ENCODE peak calls at places on chromosomes 6 and 20, in ten cellular contexts. G, Q, L, A, J, R, Z, C, V and F are unnamed samples.

GRCh38 chr6:138465007-138465645 is 34.2 kb downstream of the NHSL1 start:
- DNase-seq in G (no peak), Q (no peak), L (peak; percentile 95), A (peak; percentile 99), J (peak; percentile 77), R (peak; percentile 46), Z (no peak), C (no peak), V (no peak), F (no peak)

GRCh38 chr6:74671558-74672025 is 534.3 kb downstream of the COL12A1 start:
- DNase-seq in G (no peak), Q (no peak), L (peak; percentile 100), A (peak; percentile 82), J (no peak), R (no peak), Z (no peak), C (no peak), V (no peak), F (no peak)

GRCh38 chr6:5172057-5172683 is 87.0 kb downstream of the PPP1R3G start:
- DNase-seq in G (no peak), Q (no peak), L (no peak), A (peak; percentile 16), J (no peak), R (no peak), Z (no peak), C (no peak), V (no peak), F (no peak)

GRCh38 chr6:140052757-140053729 is 678.6 kb upstream of the CITED2 start:
- DNase-seq in G (no peak), Q (no peak), L (peak; percentile 81), A (peak; percentile 80), J (no peak), R (peak; percentile 30), Z (no peak), C (peak; percentile 7), V (no peak), F (no peak)

GRCh38 chr6:100300221-100300736 is 164.4 kb downstream of the SIM1 start:
- DNase-seq in G (no peak), Q (no peak), L (peak; percentile 97), A (peak; percentile 98), J (peak; percentile 88), R (peak; percentile 41), Z (no peak), C (no peak), V (no peak), F (no peak)

GRCh38 chr20:32573167-32573851 is 11.8 kb downstream of the NOL4L start:
- DNase-seq in G (no peak), Q (no peak), L (no peak), A (no peak), J (no peak), R (no peak), Z (no peak), C (no peak), V (no peak), F (no peak)

GRCh38 chr6:170184324-170184723 is 106.6 kb downstream of the DLL1 start:
- DNase-seq in G (no peak), Q (no peak), L (no peak), A (no peak), J (no peak), R (no peak), Z (peak; percentile 6), C (no peak), V (peak; percentile 5), F (no peak)

GRCh38 chr20:61883867-61884393 is 181.8 kb downstream of the TAF4 start:
- DNase-seq in G (no peak), Q (no peak), L (no peak), A (no peak), J (no peak), R (no peak), Z (no peak), C (no peak), V (no peak), F (no peak)

GRCh38 chr20:59455392-59456341 is 148.7 kb upstream of the PHACTR3 start:
- DNase-seq in G (peak; percentile 2), Q (no peak), L (peak; percentile 22), A (peak; percentile 8), J (peak; percentile 64), R (peak; percentile 53), Z (peak; percentile 48), C (peak; percentile 32), V (no peak), F (no peak)